ENCODE peak calls at places on chromosomes 11 and 22, in four cellular contexts. V is BE2C, T is colonic mucosa, F is body of pancreas. I is an unnamed sample. For H3K4me1, the result is how much of the 10 kb centered on the place peaks cover.

GRCh38 chr11:130924750-130925149 is 8.5 kb upstream of the SNX19 start:
- DNase-seq in T (no peak), F (no peak), V (no peak), I (no peak)

GRCh38 chr22:45579806-45580702 is 77.4 kb downstream of the FBLN1 start:
- DNase-seq in F (no peak), V (no peak), T (no peak), I (no peak)

GRCh38 chr11:88428959-88429358 is 91.4 kb upstream of the CTSC start:
- DNase-seq in T (no peak), F (no peak), V (no peak), I (no peak)

GRCh38 chr11:35814026-35814425 is 129.8 kb upstream of the LDLRAD3 start:
- DNase-seq in F (no peak), V (no peak), T (no peak), I (no peak)

GRCh38 chr11:111514216-111515031 is at the start of gene HOATZ:
- DNase-seq in T (no peak), F (no peak), V (peak), I (no peak)

GRCh38 chr11:5719703-5720495 is 16.3 kb upstream of the OR56B1 start:
- DNase-seq in V (no peak), T (no peak), F (no peak), I (no peak)

GRCh38 chr11:125952973-125953372 is 7.1 kb downstream of the VSIG10L2 start:
- DNase-seq in V (peak), T (peak), F (peak), I (peak)

GRCh38 chr22:33883961-33884808 is 36.1 kb downstream of the LARGE1 start:
- DNase-seq in V (no peak), T (no peak), F (no peak), I (no peak)

GRCh38 chr11:61555051-61555969 is 25.6 kb downstream of the SYT7 start:
- DNase-seq in V (peak), F (no peak), T (no peak), I (peak)

GRCh38 chr11:121366970-121367369 is 74.4 kb downstream of the SC5D start:
- DNase-seq in V (no peak), T (no peak), F (no peak), I (no peak)

GRCh38 chr11:88315981-88316441 is 21.5 kb downstream of the CTSC start:
- DNase-seq in F (no peak), T (peak), V (no peak), I (no peak)

GRCh38 chr11:108871152-108871551 is 206.3 kb downstream of the DDX10 start:
- DNase-seq in V (peak), F (peak), T (no peak), I (no peak)

GRCh38 chr11:128819198-128819597 is 47.9 kb downstream of the KCNJ1 start:
- DNase-seq in T (no peak), V (no peak), F (no peak), I (no peak)

GRCh38 chr11:3959015-3959917 is 103.8 kb downstream of the STIM1 start:
- DNase-seq in T (no peak), V (no peak), F (no peak), I (no peak)

GRCh38 chr11:40235841-40236240 is 1223.6 kb downstream of the LRRC4C start:
- DNase-seq in V (no peak), T (no peak), F (no peak), I (no peak)

GRCh38 chr11:1205987-1206331 is 16.9 kb upstream of the MUC5B start:
- DNase-seq in T (no peak), F (no peak), V (no peak), I (no peak)

GRCh38 chr22:44616882-44617655 is 84.9 kb upstream of the PRR5 start:
- DNase-seq in F (no peak), V (no peak), T (no peak), I (no peak)

GRCh38 chr11:22787565-22788162 is 41.9 kb downstream of the SVIP start:
- DNase-seq in V (peak), F (peak), T (no peak), I (peak)

GRCh38 chr11:69808708-69809107 is 10.5 kb downstream of the FGF3 start:
- DNase-seq in F (no peak), V (no peak), T (no peak), I (no peak)

GRCh38 chr22:49969751-49970527 is 9.4 kb downstream of the PIM3 start:
- DNase-seq in F (peak), T (peak), V (peak), I (no peak)

GRCh38 chr22:49970528-49971231 is 10.1 kb downstream of the PIM3 start:
- DNase-seq in F (peak), T (peak), V (peak), I (peak)

GRCh38 chr22:49972163-49973017 is 11.8 kb downstream of the PIM3 start:
- DNase-seq in F (peak), V (peak), T (peak), I (peak)

GRCh38 chr22:49973018-49973965 is 12.7 kb downstream of the PIM3 start:
- DNase-seq in V (no peak), F (no peak), T (no peak), I (no peak)

GRCh38 chr22:49971232-49972162 is 10.9 kb downstream of the PIM3 start:
- DNase-seq in V (peak), F (peak), T (peak), I (peak)
- H3K4me1 ChIP-seq in V (under half), F (half or more), T (under half), I (under half)

GRCh38 chr22:37744589-37744988 is 47.7 kb downstream of the TRIOBP start:
- DNase-seq in T (no peak), F (no peak), V (no peak), I (no peak)

GRCh38 chr22:37747090-37747714 is 50.4 kb downstream of the TRIOBP start:
- DNase-seq in T (peak), F (no peak), V (no peak), I (no peak)

GRCh38 chr22:37747715-37748100 is 50.9 kb downstream of the TRIOBP start:
- DNase-seq in T (no peak), V (no peak), F (no peak), I (no peak)

GRCh38 chr22:37745548-37746365 is 48.9 kb downstream of the TRIOBP start:
- DNase-seq in V (peak), T (peak), F (peak), I (peak)

GRCh38 chr22:37746366-37747089 is 49.7 kb downstream of the TRIOBP start:
- DNase-seq in F (no peak), V (no peak), T (peak), I (no peak)
- H3K4me1 ChIP-seq in F (half or more), V (under half), T (under half), I (under half)

DNA sequence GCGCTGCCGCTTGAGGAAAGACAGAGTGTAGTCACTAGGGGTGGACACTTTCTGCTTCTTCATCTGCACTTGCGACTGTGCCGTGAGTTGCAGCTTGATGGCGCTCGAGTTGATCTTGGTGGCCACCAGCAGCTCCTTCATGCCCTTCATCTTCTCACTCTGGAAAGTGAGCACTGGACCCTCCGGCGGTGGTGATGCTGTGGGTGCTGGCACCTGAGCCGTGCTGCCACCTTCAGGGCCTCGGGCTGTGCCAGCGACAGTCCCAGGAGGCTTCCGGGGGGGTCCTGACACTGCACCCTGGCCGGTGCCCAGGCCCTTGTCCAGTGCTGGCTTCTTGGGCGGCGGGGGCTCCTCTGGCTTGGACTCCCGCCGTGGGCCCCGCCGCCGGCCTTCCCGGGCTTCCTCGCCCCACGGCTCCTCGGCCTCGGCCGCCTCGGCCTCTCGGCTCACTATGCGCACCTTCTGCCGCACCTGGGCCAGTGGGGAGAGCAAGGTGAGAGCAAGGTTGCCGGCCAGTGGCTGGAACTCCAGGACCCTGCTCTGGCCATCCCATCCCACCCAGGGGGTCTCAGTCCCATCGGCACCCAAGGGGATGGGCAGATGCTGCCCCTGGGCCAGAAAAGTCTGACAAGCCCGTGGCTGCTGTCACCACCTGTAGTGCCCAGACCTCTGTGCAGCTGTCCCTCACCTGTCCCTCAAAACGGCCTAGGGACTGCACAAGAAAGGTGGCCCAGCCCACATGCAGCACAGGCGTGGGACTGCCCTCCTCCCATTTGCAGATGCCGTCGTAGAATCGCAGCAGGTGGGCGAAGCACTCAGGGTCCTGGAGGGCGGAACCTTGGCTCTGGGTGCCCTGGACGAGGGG is 1.6 kb upstream of the MAP4K2 start:
- DNase-seq in T (no peak), F (no peak), V (no peak), I (no peak)
- H3K4me1 ChIP-seq in T (under half), F (under half), V (under half), I (under half)

DNA sequence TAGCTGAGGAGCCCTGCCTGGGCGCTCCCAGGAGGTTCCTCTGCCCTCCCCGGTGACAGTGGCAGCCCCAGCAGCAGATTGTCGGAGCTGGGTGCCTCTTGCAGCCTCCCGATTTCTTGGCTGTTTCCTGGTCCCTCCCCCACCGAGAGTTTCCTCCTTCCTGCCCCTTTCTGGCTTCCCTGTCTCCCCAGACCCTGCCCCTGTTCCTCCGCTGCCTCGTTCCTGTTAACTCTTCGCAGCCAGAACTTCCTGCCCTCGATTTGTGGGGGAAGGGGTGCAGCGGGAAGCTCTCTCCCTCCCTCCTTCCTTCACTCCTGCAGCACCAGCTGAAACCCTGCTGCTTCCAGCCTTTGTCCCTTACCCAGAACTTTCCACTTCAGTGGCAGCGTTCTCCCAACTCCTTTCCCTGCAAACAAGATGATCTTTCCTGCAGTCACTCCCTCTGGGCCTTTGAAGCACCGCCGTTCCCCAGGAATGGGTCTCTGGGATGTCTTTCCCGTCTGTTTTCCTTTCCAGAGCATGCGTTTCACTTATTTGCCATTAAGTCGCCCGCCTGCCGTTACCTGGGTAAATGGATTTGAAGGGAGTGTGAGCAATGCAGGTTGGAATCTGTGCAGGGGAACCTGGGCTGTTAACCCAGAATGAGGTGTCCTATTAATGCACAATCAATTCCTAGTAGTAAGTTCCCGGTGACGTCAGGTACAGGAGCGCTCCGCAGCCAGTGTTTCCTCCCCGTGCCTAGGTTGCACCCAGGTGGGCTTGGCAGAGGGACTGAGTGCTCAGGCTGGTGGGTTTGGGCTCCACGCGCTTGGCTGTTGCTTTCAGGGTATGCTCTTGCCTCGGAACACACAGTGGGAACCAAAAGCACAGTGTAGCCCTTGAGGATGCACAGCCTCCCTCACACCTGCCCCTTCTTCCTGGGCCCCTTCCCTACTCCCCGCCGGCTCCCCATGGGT is 4.3 kb downstream of the GRK2 start:
- DNase-seq in T (peak), V (no peak), F (peak), I (no peak)
- H3K4me1 ChIP-seq in T (under half), V (under half), F (half or more), I (half or more)